ENCODE peak calls at places on chromosome 13, in six cellular contexts. R, Q, Z, F, M and J are unnamed samples.

GRCh38 chr13:23510979-23511735 is 59.1 kb upstream of the TNFRSF19 start:
- DNase-seq in F (no peak), Q (no peak), R (peak), Z (peak), M (peak), J (no peak)

GRCh38 chr13:104584481-104584880 is 1518.3 kb upstream of the SLC10A2 start:
- DNase-seq in R (no peak), Z (no peak), M (no peak), F (no peak), Q (no peak), J (no peak)

GRCh38 chr13:77267362-77267761 is 59.5 kb downstream of the MYCBP2 start:
- DNase-seq in M (no peak), R (no peak), Q (no peak), Z (no peak), F (no peak), J (no peak)

GRCh38 chr13:21812192-21812626 is 141.3 kb downstream of the FGF9 start:
- DNase-seq in F (no peak), Z (no peak), M (no peak), R (no peak), Q (no peak), J (no peak)

GRCh38 chr13:31797154-31797775 is 57.9 kb downstream of the RXFP2 start:
- DNase-seq in Z (no peak), R (no peak), Q (no peak), M (no peak), F (no peak), J (no peak)

GRCh38 chr13:74930402-74931165 is 551.4 kb downstream of the TBC1D4 start:
- DNase-seq in Z (no peak), R (no peak), F (peak), M (no peak), Q (no peak), J (no peak)

GRCh38 chr13:46134961-46135522 is 30.2 kb upstream of the CPB2 start:
- DNase-seq in R (no peak), Z (peak), F (no peak), M (no peak), Q (no peak), J (no peak)

GRCh38 chr13:20175907-20176652 is 15.2 kb upstream of the GJA3 start:
- DNase-seq in F (no peak), M (no peak), Q (no peak), R (no peak), Z (no peak), J (no peak)

GRCh38 chr13:68350554-68350953 is 1120.4 kb upstream of the PCDH9 start:
- DNase-seq in Q (no peak), M (no peak), F (no peak), Z (no peak), R (no peak), J (no peak)

GRCh38 chr13:32384702-32385101 is 43.2 kb downstream of the N4BP2L1 start:
- DNase-seq in M (no peak), Q (no peak), Z (no peak), F (no peak), R (no peak), J (no peak)

GRCh38 chr13:73657821-73658540 is 476.2 kb downstream of the KLF12 start:
- DNase-seq in M (no peak), Q (peak), F (no peak), R (no peak), Z (peak), J (no peak)